ENCODE peak calls at places on chromosomes 7 and 10, in seven cellular contexts. P is HCT116, M is SK-N-SH, F is GM12878, W is H1, R is K562, Q is HepG2. V is an unnamed sample.

GRCh38 chr10:102752934-102753664 is 9.4 kb downstream of the WBP1L start:
- DNase-seq in P (no peak), M (peak), F (peak), W (no peak), R (no peak), Q (peak), V (peak)

GRCh38 chr10:33252794-33253203 is 81.7 kb downstream of the NRP1 start:
- DNase-seq in P (no peak), M (no peak), F (no peak), W (no peak), R (no peak), Q (peak), V (no peak)

GRCh38 chr7:101386558-101387199 is 24.0 kb downstream of the COL26A1 start:
- DNase-seq in P (no peak), M (peak), F (no peak), W (peak), R (no peak), Q (peak), V (no peak)

GRCh38 chr7:82559203-82559805 is 115.7 kb upstream of the CACNA2D1 start:
- DNase-seq in P (no peak), M (peak), F (no peak), W (no peak), R (no peak), Q (no peak), V (no peak)

GRCh38 chr7:137583199-137583598 is 239.7 kb upstream of the PTN start:
- DNase-seq in P (no peak), M (no peak), F (no peak), W (no peak), R (no peak), Q (no peak), V (no peak)

GRCh38 chr7:48052748-48053147 is 17.4 kb downstream of the C7orf57 start:
- DNase-seq in P (peak), M (no peak), F (no peak), W (no peak), R (no peak), Q (no peak), V (no peak)

GRCh38 chr10:30813872-30814471 is 184.4 kb upstream of the LYZL2 start:
- DNase-seq in P (no peak), M (no peak), F (no peak), W (no peak), R (no peak), Q (no peak), V (no peak)

GRCh38 chr7:25845341-25845923 is 306.6 kb upstream of the NFE2L3 start:
- DNase-seq in P (no peak), M (no peak), F (no peak), W (no peak), R (no peak), Q (no peak), V (no peak)

GRCh38 chr7:418636-419280 is 100.9 kb downstream of the PDGFA start:
- DNase-seq in P (no peak), M (peak), F (no peak), W (no peak), R (no peak), Q (no peak), V (no peak)

GRCh38 chr7:117666019-117666418 is 186.2 kb downstream of the CFTR start:
- DNase-seq in P (peak), M (no peak), F (no peak), W (no peak), R (no peak), Q (no peak), V (no peak)

GRCh38 chr10:31000071-31000787 is 31.4 kb downstream of the ZNF438 start:
- DNase-seq in P (no peak), M (no peak), F (no peak), W (no peak), R (no peak), Q (no peak), V (no peak)

GRCh38 chr7:138748666-138749065 is 47.5 kb upstream of the SVOPL start:
- DNase-seq in P (no peak), M (no peak), F (no peak), W (no peak), R (no peak), Q (no peak), V (no peak)

GRCh38 chr7:121714559-121715303 is 158.2 kb upstream of the PTPRZ1 start:
- DNase-seq in P (peak), M (no peak), F (no peak), W (no peak), R (no peak), Q (peak), V (no peak)
- TF ChIP-seq JUND in P (no peak), M (no peak), F (no peak), W (no peak), R (no peak), Q (no peak), V (no peak)

GRCh38 chr10:52966904-52967303 is 194.3 kb upstream of the MBL2 start:
- DNase-seq in P (no peak), M (no peak), F (no peak), W (no peak), R (no peak), Q (no peak), V (no peak)

GRCh38 chr10:52967806-52968795 is 195.5 kb upstream of the MBL2 start:
- DNase-seq in P (no peak), M (no peak), F (no peak), W (no peak), R (no peak), Q (peak), V (no peak)

GRCh38 chr10:52961298-52961697 is 188.7 kb upstream of the MBL2 start:
- DNase-seq in P (no peak), M (no peak), F (no peak), W (no peak), R (no peak), Q (peak), V (peak)

GRCh38 chr10:52965489-52965888 is 192.9 kb upstream of the MBL2 start:
- DNase-seq in P (no peak), M (no peak), F (no peak), W (no peak), R (no peak), Q (peak), V (no peak)

DNA sequence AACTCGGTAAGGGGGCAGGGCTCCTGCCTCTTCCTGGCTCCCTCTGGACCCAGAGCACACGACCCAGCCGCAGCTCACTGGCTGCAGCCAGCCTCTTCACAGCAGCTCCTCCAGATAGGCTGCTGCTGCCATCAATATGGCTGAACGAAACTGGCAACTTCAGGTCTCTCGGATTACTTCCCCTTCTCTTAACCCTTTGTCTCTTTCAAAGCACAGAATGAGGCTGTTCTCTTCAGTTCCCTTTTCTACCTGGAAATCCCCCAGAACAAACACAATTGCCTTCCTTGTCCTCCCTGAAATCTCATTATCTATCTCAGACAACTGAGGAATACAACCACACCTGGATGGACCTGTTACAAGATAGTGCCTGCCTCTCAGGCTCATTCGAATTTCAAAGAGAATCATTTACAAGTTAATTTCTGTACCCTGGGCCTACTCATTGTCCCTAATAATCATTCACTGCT is 193.4 kb upstream of the MBL2 start:
- DNase-seq in P (no peak), M (no peak), F (peak), W (no peak), R (no peak), Q (no peak), V (no peak)
- TF ChIP-seq JUND in P (no peak), M (no peak), F (no peak), W (no peak), R (no peak), Q (no peak), V (no peak)

DNA sequence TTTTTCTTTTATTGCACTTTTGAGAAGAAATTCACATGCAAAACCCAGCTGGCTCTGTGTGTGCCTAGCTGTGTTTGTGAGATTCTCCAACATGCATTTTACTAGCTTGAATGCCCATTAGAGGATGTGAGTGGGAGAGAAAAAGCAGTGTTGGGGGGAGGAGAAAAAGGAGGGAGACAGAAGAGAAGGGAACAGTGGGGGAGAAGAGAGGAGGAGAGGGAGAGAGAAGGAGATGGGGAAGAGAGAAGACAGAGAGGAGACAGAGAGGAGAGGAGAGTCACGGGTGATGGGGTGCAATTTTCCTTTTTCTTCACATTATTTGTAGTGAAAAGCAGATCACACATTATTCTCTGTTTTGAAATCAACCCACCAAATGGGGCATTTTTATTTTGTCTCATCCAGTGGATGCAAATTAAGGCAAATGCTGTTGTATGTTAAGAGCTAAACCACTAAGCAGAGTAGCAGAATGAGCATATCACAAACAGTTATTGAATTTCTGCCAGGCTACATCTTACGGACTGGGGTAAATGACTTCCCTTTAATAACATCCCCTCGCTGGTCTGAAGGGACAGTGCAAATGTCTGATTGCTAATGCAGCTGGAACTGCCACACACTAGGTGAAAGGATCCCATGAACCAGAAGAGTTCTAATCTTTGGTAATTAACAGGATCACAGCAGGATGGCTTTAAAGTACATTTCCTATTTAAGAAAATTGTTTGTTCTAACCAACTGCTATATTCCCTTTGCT is 870 bp downstream of the LRRN3 start:
- DNase-seq in P (no peak), M (peak), F (no peak), W (no peak), R (no peak), Q (no peak), V (no peak)
- TF ChIP-seq JUND in P (no peak), M (no peak), F (no peak), W (no peak), R (no peak), Q (no peak), V (no peak)

DNA sequence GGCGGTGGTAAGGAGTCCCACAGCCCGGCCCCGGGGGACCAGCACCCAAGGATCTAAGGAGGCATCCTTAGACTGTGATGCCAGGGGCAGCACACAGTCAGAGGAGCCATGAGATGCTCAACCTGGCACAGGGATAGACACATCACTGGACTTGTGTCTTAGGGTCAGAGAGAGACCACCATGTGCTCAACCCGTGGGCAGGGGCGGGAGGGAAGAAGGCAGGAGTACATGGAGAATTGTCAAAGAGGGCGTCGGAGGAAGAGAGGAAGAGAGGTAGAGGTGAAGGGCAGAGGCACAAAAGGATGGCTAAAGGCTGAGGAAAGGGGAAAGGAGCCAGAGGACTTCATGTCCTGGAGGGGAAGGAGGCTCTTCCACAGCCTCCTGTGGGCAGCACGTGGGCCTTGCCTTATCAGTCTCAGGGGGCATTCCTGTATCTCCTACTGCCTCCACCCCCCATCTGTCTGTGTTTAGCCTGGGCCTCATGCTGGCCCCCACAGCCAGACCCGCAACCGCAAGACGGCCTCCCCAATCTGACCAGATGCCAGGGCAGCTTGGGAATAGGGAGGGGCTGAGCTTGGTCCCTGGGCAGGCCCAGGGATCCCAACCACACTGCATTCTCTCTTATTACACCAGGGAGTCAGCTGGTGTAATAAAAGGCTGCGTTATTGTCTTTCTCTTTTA is 2.2 kb downstream of the ADCY1 start:
- DNase-seq in P (no peak), M (no peak), F (no peak), W (no peak), R (no peak), Q (no peak), V (no peak)
- TF ChIP-seq JUND in P (no peak), M (no peak), F (no peak), W (no peak), R (no peak), Q (no peak), V (no peak)

GRCh38 chr7:107167483-107168232 is 1.1 kb upstream of the HBP1 start:
- DNase-seq in P (peak), M (peak), F (no peak), W (no peak), R (peak), Q (peak), V (peak)
- TF ChIP-seq JUND in P (no peak), M (peak), F (no peak), W (peak), R (peak), Q (peak), V (no peak)

GRCh38 chr7:27714831-27715444 is 25.0 kb upstream of the TAX1BP1 start:
- DNase-seq in P (no peak), M (no peak), F (no peak), W (no peak), R (no peak), Q (peak), V (no peak)
- TF ChIP-seq JUND in P (no peak), M (peak), F (no peak), W (no peak), R (no peak), Q (no peak), V (no peak)

DNA sequence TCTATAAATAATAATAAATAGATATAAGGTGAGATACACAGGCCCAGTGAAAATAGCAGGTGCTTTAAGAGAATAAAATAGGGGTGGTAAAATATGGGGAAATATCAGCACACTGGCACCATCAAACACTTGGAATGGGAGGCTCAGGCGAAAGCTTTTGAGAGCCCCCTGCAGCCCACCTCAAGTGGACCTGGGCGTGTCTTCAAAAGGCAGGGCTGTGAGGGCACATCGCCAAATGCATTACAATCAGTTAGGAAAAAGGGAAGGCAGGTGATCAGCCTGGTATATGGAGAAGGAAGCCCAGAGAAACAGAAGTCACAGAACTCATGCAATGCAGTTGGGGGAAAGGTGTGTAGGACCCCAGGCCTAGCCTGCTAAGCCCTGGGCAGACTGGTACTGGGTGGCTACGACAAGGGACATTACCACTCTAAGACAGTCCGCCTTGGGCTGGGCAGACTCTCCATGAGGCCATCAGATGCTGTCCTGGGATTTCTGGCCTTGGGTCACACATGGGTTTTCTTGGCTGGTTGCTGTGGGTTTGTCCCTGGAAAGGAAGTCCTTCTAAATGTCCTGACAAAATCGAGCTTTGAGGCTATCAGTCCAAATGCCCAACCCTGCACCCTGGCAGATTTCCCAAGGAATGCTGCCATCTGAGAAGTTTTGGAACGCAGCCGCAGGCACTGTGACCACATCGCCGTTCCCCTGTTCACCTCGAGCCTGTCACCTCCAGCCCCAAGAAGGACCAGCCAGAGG is 330.6 kb downstream of the GRID1 start:
- DNase-seq in P (no peak), M (no peak), F (no peak), W (no peak), R (no peak), Q (no peak), V (no peak)
- TF ChIP-seq JUND in P (no peak), M (no peak), F (no peak), W (no peak), R (no peak), Q (no peak), V (no peak)

V was measured in T47D.